ENCODE peak calls at places on chromosomes 12 and 14, in six cellular contexts. X is AML-193, S is NB4, H is NCI-H1694, I is GM04504, D is ovary. Y is an unnamed sample.

GRCh38 chr14:51581017-51581881 is 70.5 kb upstream of the FRMD6 start:
- DNase-seq in X (no peak), S (no peak), H (no peak), I (no peak), D (no peak), Y (no peak)

GRCh38 chr12:93020225-93020997 is 91.3 kb upstream of the EEA1 start:
- DNase-seq in X (no peak), S (no peak), H (no peak), I (no peak), D (peak; percentile 58), Y (no peak)

GRCh38 chr12:52191841-52192791 is at the start of gene KRT80:
- DNase-seq in X (peak; percentile 60), S (peak; percentile 20), H (peak; percentile 69), I (peak; percentile 95), D (peak; percentile 92), Y (peak; percentile 9)

GRCh38 chr12:13194462-13195110 is 1.9 kb upstream of the EMP1 start:
- DNase-seq in X (no peak), S (no peak), H (no peak), I (no peak), D (no peak), Y (no peak)

GRCh38 chr14:104281768-104282301 is 143.4 kb downstream of the KIF26A start:
- DNase-seq in X (no peak), S (no peak), H (no peak), I (no peak), D (no peak), Y (no peak)

GRCh38 chr12:68148261-68148951 is 11.1 kb downstream of the IFNG start:
- DNase-seq in X (no peak), S (no peak), H (no peak), I (no peak), D (no peak), Y (no peak)

GRCh38 chr14:91350813-91351507 is 66.7 kb downstream of the CCDC88C start:
- DNase-seq in X (no peak), S (peak; percentile 18), H (no peak), I (no peak), D (no peak), Y (no peak)

GRCh38 chr12:49043241-49043640 is 17.4 kb downstream of the KMT2D start:
- DNase-seq in X (no peak), S (no peak), H (no peak), I (no peak), D (no peak), Y (no peak)

GRCh38 chr12:39574785-39575497 is 44.7 kb downstream of the ABCD2 start:
- DNase-seq in X (no peak), S (no peak), H (no peak), I (no peak), D (no peak), Y (no peak)

GRCh38 chr14:22334275-22334577 is 254.8 kb downstream of the DAD1 start:
- DNase-seq in X (no peak), S (no peak), H (no peak), I (no peak), D (no peak), Y (no peak)